ENCODE peak calls at places on chromosomes 3 and 15, in six cellular contexts. J is H9, N is tibial nerve, S is colonic mucosa, A is endothelial cell, B is PC-9. Z is an unnamed sample.

GRCh38 chr15:33716025-33716424 is 252.3 kb upstream of the CHRM5 start:
- DNase-seq in J (no peak), N (no peak), S (no peak), A (no peak), B (no peak), Z (no peak)

GRCh38 chr15:48393650-48394049 is 62.4 kb downstream of the DUT start:
- DNase-seq in J (no peak), N (no peak), S (peak), A (no peak), B (no peak), Z (no peak)

GRCh38 chr15:73745073-73745472 is 8.1 kb downstream of the INSYN1 start:
- DNase-seq in J (no peak), N (no peak), S (no peak), A (no peak), B (no peak), Z (no peak)

GRCh38 chr3:184472723-184473419 is 88.7 kb upstream of the EPHB3 start:
- DNase-seq in J (no peak), N (peak), S (peak), A (peak), B (no peak), Z (no peak)

GRCh38 chr3:12158387-12159226 is at the start of gene TIMP4:
- DNase-seq in J (peak), N (peak), S (peak), A (no peak), B (peak), Z (peak)

GRCh38 chr3:56076746-56077145 is 391.5 kb downstream of the ERC2 start:
- DNase-seq in J (no peak), N (no peak), S (no peak), A (no peak), B (no peak), Z (no peak)

GRCh38 chr3:79085166-79085565 is 682.6 kb downstream of the ROBO1 start:
- DNase-seq in J (no peak), N (no peak), S (no peak), A (no peak), B (no peak), Z (no peak)

GRCh38 chr15:65334586-65335231 is 30.2 kb downstream of the RNU5B-1 start:
- DNase-seq in J (no peak), N (no peak), S (no peak), A (peak), B (peak), Z (peak)

GRCh38 chr15:47796339-47796738 is 79.0 kb downstream of the SEMA6D start:
- DNase-seq in J (no peak), N (no peak), S (no peak), A (no peak), B (no peak), Z (no peak)

DNA sequence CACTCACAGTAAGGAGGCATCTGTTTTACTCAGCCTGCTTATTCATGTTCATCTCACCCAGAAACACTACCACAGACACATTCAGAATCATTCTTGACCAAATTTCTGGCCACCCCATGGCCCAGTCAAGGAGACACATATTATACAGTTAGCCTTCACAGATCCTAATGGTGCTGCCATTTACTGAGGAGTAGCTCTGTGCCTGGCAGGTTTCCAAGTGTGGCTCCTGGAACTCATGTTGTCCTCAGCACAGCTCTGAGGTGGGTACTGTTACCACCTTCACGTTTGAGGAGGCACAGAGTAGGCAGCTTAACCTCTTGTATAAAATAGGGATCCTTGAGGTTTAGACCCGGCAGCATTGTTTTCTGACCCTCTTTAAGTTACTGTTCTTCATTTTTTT is 3.8 kb downstream of the TRAK1 start:
- DNase-seq in J (no peak), N (no peak), S (no peak), A (no peak), B (no peak), Z (no peak)
- TF ChIP-seq CTCF in J (no peak), N (no peak), S (no peak), A (no peak), B (no peak), Z (no peak)

DNA sequence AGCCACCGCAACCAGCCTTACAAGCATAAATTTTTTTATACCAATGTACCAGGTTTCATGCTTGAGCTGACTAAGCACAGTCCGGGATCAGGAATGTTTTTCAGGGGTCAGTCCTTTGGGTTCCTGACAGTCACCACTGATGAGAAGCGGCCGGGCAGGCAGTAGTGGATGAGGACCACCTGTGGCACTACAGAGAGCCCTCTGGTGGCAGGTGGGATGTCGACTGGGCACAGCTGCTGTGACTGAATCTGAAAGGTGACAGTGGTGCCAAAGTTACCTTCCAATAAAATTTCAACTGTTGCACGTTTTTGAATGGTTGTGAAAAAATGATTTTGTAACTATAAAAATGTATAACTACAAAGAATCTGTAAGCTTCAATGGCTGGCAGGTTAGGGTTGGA is 34.0 kb downstream of the TPRA1 start:
- DNase-seq in J (peak), N (no peak), S (no peak), A (no peak), B (no peak), Z (no peak)
- TF ChIP-seq CTCF in J (peak), N (no peak), S (no peak), A (peak), B (no peak), Z (no peak)

GRCh38 chr3:124570232-124570631 is 160.0 kb upstream of the UMPS start:
- DNase-seq in J (no peak), N (no peak), S (no peak), A (no peak), B (no peak), Z (no peak)

GRCh38 chr3:124567168-124567567 is 163.1 kb upstream of the UMPS start:
- DNase-seq in J (no peak), N (no peak), S (no peak), A (no peak), B (no peak), Z (no peak)

GRCh38 chr3:124572851-124573405 is 157.3 kb upstream of the UMPS start:
- DNase-seq in J (no peak), N (no peak), S (no peak), A (no peak), B (no peak), Z (no peak)

GRCh38 chr3:124566701-124567100 is 163.6 kb upstream of the UMPS start:
- DNase-seq in J (no peak), N (no peak), S (no peak), A (no peak), B (no peak), Z (no peak)

GRCh38 chr3:124569761-124570160 is 160.5 kb upstream of the UMPS start:
- DNase-seq in J (no peak), N (no peak), S (no peak), A (no peak), B (no peak), Z (no peak)
- TF ChIP-seq CTCF in J (no peak), N (no peak), S (no peak), A (no peak), B (no peak), Z (no peak)

DNA sequence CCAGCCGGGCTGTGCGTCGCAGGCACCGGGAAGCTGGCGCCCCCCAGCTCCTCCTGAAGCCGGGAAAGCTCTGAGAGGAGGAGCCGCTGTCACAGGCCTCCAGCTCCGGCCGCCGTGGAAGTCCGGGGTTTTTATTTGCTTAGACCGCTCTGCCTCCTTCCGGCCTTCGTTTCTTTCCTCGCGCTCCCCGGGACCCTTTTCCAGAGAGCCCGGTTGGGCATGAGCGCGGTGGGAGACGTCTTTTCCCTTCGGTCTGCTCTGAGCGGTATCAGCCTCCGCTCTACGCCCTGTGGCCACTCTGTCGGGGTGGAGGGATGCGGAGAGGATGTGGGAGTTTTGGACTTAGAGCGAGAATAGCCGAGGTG is 559 bp downstream of the SENP5 start:
- DNase-seq in J (peak), N (no peak), S (peak), A (peak), B (no peak), Z (peak)
- TF ChIP-seq CTCF in J (no peak), N (no peak), S (no peak), A (no peak), B (no peak), Z (no peak)

GRCh38 chr3:175358935-175359334 is 499.8 kb downstream of the NAALADL2 start:
- DNase-seq in J (no peak), N (no peak), S (no peak), A (no peak), B (no peak), Z (no peak)

GRCh38 chr3:175355801-175356335 is 496.7 kb downstream of the NAALADL2 start:
- DNase-seq in J (no peak), N (no peak), S (no peak), A (no peak), B (no peak), Z (no peak)

GRCh38 chr3:175356899-175357324 is 497.8 kb downstream of the NAALADL2 start:
- DNase-seq in J (no peak), N (no peak), S (no peak), A (no peak), B (no peak), Z (no peak)

DNA sequence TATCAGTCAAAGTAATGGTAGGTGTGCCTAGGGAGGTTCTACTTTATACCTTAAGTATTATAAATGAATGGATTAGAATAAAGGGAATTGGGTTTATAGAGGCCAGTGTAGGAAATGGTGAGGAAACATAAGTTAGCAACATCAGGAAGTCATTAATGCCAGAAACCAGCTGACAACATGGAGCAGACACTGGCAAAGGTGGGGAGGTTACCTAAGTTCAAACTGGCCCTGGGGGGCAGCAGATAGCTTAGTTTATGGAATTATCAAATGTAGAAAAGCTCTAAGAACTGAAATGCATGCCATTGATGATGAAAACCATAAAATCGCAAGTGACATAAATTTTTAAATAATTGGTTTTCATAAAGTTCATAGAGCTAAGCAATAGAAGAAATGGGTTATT is 498.6 kb downstream of the NAALADL2 start:
- DNase-seq in J (no peak), N (no peak), S (no peak), A (no peak), B (no peak), Z (no peak)
- TF ChIP-seq CTCF in J (no peak), N (no peak), S (no peak), A (no peak), B (no peak), Z (no peak)

DNA sequence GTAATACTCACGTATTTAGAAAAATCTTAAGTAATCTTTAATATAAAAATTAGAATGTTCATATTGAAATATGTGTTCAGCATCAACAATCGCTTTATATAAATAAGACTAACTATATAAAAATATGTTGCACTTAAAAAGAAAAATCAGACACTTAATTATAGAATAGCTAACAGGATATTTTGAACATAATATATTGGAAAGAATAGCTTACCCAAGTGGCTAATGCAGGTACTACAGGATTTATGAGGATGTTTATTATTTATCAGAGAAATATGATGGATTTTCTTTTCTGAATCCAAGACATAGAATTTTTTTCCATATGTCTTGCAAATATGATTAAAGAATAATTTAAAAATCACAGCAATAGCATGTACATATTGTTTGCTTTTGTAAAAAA is 567.9 kb upstream of the GBE1 start:
- DNase-seq in J (no peak), N (no peak), S (no peak), A (no peak), B (no peak), Z (no peak)
- TF ChIP-seq CTCF in J (peak), N (peak), S (no peak), A (peak), B (peak), Z (peak)

GRCh38 chr3:45345849-45346535 is 42.4 kb upstream of the LARS2 start:
- DNase-seq in J (no peak), N (no peak), S (no peak), A (no peak), B (no peak), Z (no peak)
- TF ChIP-seq CTCF in J (no peak), N (no peak), S (no peak), A (no peak), B (no peak), Z (no peak)

DNA sequence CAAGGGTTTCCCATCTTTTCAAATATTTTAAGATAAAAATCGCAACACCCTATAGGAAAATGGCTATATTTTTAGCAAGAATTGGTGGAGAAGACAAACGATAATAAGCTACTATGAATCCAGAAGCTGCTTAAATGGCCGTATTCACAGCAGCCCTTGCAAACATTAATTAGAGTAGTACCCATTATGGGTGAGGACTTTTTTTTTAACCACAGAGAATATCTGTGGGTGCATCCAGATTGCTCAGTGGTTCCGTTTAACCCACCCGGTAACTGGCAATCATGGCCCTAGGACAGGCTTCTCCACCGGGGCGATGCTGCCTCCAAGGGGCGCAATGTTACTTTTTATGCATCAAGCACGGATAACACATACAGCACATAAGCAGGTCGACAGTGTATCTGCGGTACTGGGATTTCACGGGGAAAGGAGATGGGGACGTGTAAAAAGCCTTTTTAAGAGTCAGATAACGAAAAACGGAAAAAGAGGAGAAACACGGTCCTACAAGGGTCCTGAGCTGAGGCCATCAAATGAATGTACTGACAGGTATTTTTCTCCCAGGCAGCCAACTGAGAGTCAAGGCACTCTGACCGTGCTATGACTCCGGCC is 968 bp upstream of the TMEM266 start:
- DNase-seq in J (peak), N (no peak), S (peak), A (peak), B (no peak), Z (peak)
- TF ChIP-seq CTCF in J (no peak), N (peak), S (no peak), A (no peak), B (no peak), Z (no peak)

GRCh38 chr15:49423021-49423420 is at the start of gene FGF7:
- DNase-seq in J (no peak), N (peak), S (no peak), A (no peak), B (no peak), Z (no peak)
- TF ChIP-seq CTCF in J (no peak), N (no peak), S (no peak), A (no peak), B (no peak), Z (no peak)

Z was measured in nephron progenitor cell.